ENCODE peak calls at places on chromosome 18, in five cellular contexts. B, C, W, I and D are unnamed samples.

GRCh38 chr18:53165770-53166169 is 825.8 kb downstream of the DCC start:
- DNase-seq in W (no peak), C (no peak), B (no peak), I (no peak), D (no peak)

GRCh38 chr18:47870605-47871004 is 59.9 kb downstream of the SMAD2 start:
- DNase-seq in C (peak), W (no peak), B (no peak), I (no peak), D (no peak)

GRCh38 chr18:25786778-25787177 is 303.6 kb downstream of the SS18 start:
- DNase-seq in C (peak), W (no peak), B (peak), I (no peak), D (no peak)

GRCh38 chr18:44579028-44579692 is 101.5 kb upstream of the SETBP1 start:
- DNase-seq in I (no peak), B (peak), C (peak), W (peak), D (no peak)

GRCh38 chr18:63907649-63908048 is at the start of gene SERPINB10:
- DNase-seq in W (no peak), C (no peak), B (no peak), I (no peak), D (peak)

GRCh38 chr18:70220628-70221027 is 15.1 kb upstream of the RTTN start:
- DNase-seq in I (no peak), B (no peak), W (no peak), C (peak), D (no peak)

GRCh38 chr18:48927286-48928080 is 23.3 kb downstream of the SMAD7 start:
- DNase-seq in C (no peak), I (no peak), W (no peak), B (no peak), D (no peak)

GRCh38 chr18:23547806-23548205 is 38.5 kb downstream of the NPC1 start:
- DNase-seq in I (no peak), C (no peak), B (no peak), W (no peak), D (no peak)

GRCh38 chr18:44592639-44593038 is 88.0 kb upstream of the SETBP1 start:
- DNase-seq in B (peak), W (no peak), I (no peak), C (no peak), D (no peak)

GRCh38 chr18:28729321-28729720 is 552.4 kb upstream of the CDH2 start:
- DNase-seq in B (no peak), C (no peak), I (no peak), W (no peak), D (no peak)

GRCh38 chr18:72544092-72544886 is at the start of gene CBLN2:
- DNase-seq in I (peak), C (no peak), W (peak), B (peak), D (no peak)

GRCh38 chr18:25279133-25279532 is 72.8 kb downstream of the ZNF521 start:
- DNase-seq in B (no peak), I (no peak), W (no peak), C (no peak), D (no peak)

GRCh38 chr18:45619062-45619825 is 4.0 kb downstream of the SLC14A2 start:
- DNase-seq in B (no peak), I (no peak), W (no peak), C (no peak), D (no peak)

GRCh38 chr18:25229080-25229479 is 122.9 kb downstream of the ZNF521 start:
- DNase-seq in I (no peak), W (peak), B (no peak), C (no peak), D (no peak)

GRCh38 chr18:55097406-55098170 is 138.3 kb upstream of the CCDC68 start:
- DNase-seq in W (no peak), I (no peak), B (no peak), C (no peak), D (no peak)

GRCh38 chr18:43751203-43751602 is 473.9 kb upstream of the SYT4 start:
- DNase-seq in B (no peak), W (no peak), C (no peak), I (no peak), D (no peak)

GRCh38 chr18:74945774-74946545 is 263.0 kb downstream of the PTGR3 start:
- DNase-seq in I (no peak), B (no peak), W (no peak), C (no peak), D (no peak)

GRCh38 chr18:23883277-23883790 is 131.2 kb upstream of the TTC39C start:
- DNase-seq in I (no peak), C (no peak), B (no peak), W (no peak), D (no peak)

GRCh38 chr18:5518179-5518770 is 25.5 kb downstream of the EPB41L3 start:
- DNase-seq in I (no peak), W (no peak), C (no peak), B (no peak), D (no peak)

GRCh38 chr18:74895686-74896085 is 298.0 kb downstream of the ZNF407 start:
- DNase-seq in W (no peak), I (no peak), B (no peak), C (no peak), D (no peak)

GRCh38 chr18:24190590-24190989 is 51.7 kb downstream of the CABYR start:
- DNase-seq in C (no peak), B (no peak), W (no peak), I (no peak), D (no peak)

GRCh38 chr18:67515987-67516431 is 511 bp downstream of the DSEL start:
- DNase-seq in C (no peak), B (peak), I (peak), W (peak), D (no peak)

GRCh38 chr18:923144-923543 is 18.5 kb downstream of the ADCYAP1 start:
- DNase-seq in C (no peak), B (no peak), I (no peak), W (no peak), D (no peak)

GRCh38 chr18:25299426-25299825 is 52.5 kb downstream of the ZNF521 start:
- DNase-seq in C (no peak), W (no peak), B (no peak), I (no peak), D (no peak)

GRCh38 chr18:33440384-33441043 is at the start of gene CCDC178:
- DNase-seq in C (no peak), I (no peak), W (no peak), B (no peak), D (no peak)

GRCh38 chr18:14944838-14945237 is 196.9 kb downstream of the ANKRD30B start:
- DNase-seq in I (no peak), B (no peak), C (no peak), W (no peak), D (no peak)

GRCh38 chr18:58998421-58999203 is 133.9 kb downstream of the ZNF532 start:
- DNase-seq in B (peak), C (peak), I (no peak), W (no peak), D (no peak)

GRCh38 chr18:78860117-78860516 is 119.5 kb upstream of the SALL3 start:
- DNase-seq in C (no peak), B (no peak), I (no peak), W (no peak), D (no peak)

GRCh38 chr18:59553273-59553672 is 143.9 kb downstream of the CCBE1 start:
- DNase-seq in C (no peak), I (no peak), W (no peak), B (no peak), D (no peak)

GRCh38 chr18:10020176-10020575 is 106.4 kb downstream of the VAPA start:
- DNase-seq in B (no peak), W (no peak), I (no peak), C (no peak), D (no peak)

GRCh38 chr18:51068111-51068510 is 38.1 kb downstream of the SMAD4 start:
- DNase-seq in B (no peak), I (no peak), W (no peak), C (peak), D (no peak)

GRCh38 chr18:29184654-29185053 is 1007.7 kb upstream of the CDH2 start:
- DNase-seq in C (no peak), B (no peak), I (no peak), W (no peak), D (no peak)

GRCh38 chr18:31723998-31724711 is 36.5 kb downstream of the SLC25A52 start:
- DNase-seq in B (no peak), W (no peak), I (no peak), C (peak), D (no peak)

GRCh38 chr18:2240311-2240705 is 331.0 kb downstream of the METTL4 start:
- DNase-seq in I (no peak), C (no peak), W (no peak), B (no peak), D (no peak)

GRCh38 chr18:37529863-37530262 is 35.7 kb downstream of the CELF4 start:
- DNase-seq in I (no peak), W (no peak), B (no peak), C (no peak), D (no peak)

GRCh38 chr18:24228661-24229053 is 89.8 kb downstream of the CABYR start:
- DNase-seq in B (peak), W (no peak), I (no peak), C (no peak), D (no peak)